ENCODE peak calls at places on chromosomes 6 and 20, in ten cellular contexts. K is choroid plexus epithelial cell; R is fibroblast of the aortic adventitia; O is NCI-H748 treated with DMSO at 0.1 percent for 48 hours; B is fibroblast of lung; A is activated T-helper 2 cell treated with anti-CD3 and anti-CD28 coated beads, Interferon-gamma antibody, Interleukin-2, Interleukin-4, amounts not matched to agents 10 μg/mL and 5 μg/mL and 100 μg/mL, durations not matched to agents 14 hours and 24 hours and 36 hours; F is ecto neural progenitor cell; C is GOT3; U is MCF 10A; X is heart right ventricle. J is an unnamed sample.

GRCh38 chr6:75065524-75065923 is 140.3 kb downstream of the COL12A1 start:
- DNase-seq in K (peak), R (peak), O (no peak), B (peak), A (no peak), F (peak), C (no peak), U (no peak), X (no peak), J (peak)

GRCh38 chr6:16481680-16482079 is 243.3 kb downstream of the GMPR start:
- DNase-seq in K (no peak), R (no peak), O (no peak), B (no peak), A (peak), F (no peak), C (no peak), U (no peak), X (no peak), J (no peak)

GRCh38 chr6:137452331-137452894 is 41.8 kb downstream of the OLIG3 start:
- DNase-seq in K (peak), R (peak), O (no peak), B (peak), A (no peak), F (no peak), C (no peak), U (no peak), X (no peak), J (peak)

GRCh38 chr20:62054451-62054953 is 11.2 kb downstream of the TAF4 start:
- DNase-seq in K (no peak), R (no peak), O (no peak), B (no peak), A (no peak), F (no peak), C (no peak), U (no peak), X (no peak), J (no peak)

GRCh38 chr6:27865952-27866369 is 46.2 kb downstream of the OR2B2 start:
- DNase-seq in K (no peak), R (no peak), O (peak), B (no peak), A (peak), F (peak), C (no peak), U (no peak), X (no peak), J (no peak)

GRCh38 chr6:106688177-106688951 is 59.0 kb downstream of the QRSL1 start:
- DNase-seq in K (no peak), R (peak), O (no peak), B (no peak), A (no peak), F (no peak), C (no peak), U (peak), X (no peak), J (no peak)

GRCh38 chr6:46989384-46989783 is 52.7 kb downstream of the ADGRF1 start:
- DNase-seq in K (no peak), R (peak), O (no peak), B (no peak), A (no peak), F (no peak), C (no peak), U (no peak), X (no peak), J (no peak)

GRCh38 chr6:112879920-112880413 is 532.8 kb downstream of the RFPL4B start:
- DNase-seq in K (no peak), R (no peak), O (no peak), B (no peak), A (peak), F (peak), C (no peak), U (no peak), X (peak), J (peak)

GRCh38 chr6:142929751-142930358 is 15.1 kb downstream of the HIVEP2 start:
- DNase-seq in K (peak), R (peak), O (no peak), B (no peak), A (no peak), F (no peak), C (no peak), U (no peak), X (no peak), J (peak)

GRCh38 chr20:834151-834747 is 734 bp downstream of the FAM110A start:
- DNase-seq in K (no peak), R (no peak), O (no peak), B (no peak), A (no peak), F (no peak), C (no peak), U (no peak), X (no peak), J (no peak)

GRCh38 chr6:44148306-44148705 is 10.3 kb upstream of the CAPN11 start:
- DNase-seq in K (no peak), R (no peak), O (no peak), B (no peak), A (no peak), F (no peak), C (no peak), U (no peak), X (no peak), J (no peak)

GRCh38 chr6:83092756-83093399 is 25.4 kb downstream of the DOP1A start:
- DNase-seq in K (peak), R (peak), O (no peak), B (peak), A (no peak), F (no peak), C (no peak), U (peak), X (no peak), J (peak)

GRCh38 chr6:153123801-153124200 is 7.3 kb downstream of the RGS17 start:
- DNase-seq in K (no peak), R (no peak), O (no peak), B (no peak), A (no peak), F (no peak), C (no peak), U (no peak), X (no peak), J (no peak)

GRCh38 chr6:136956590-136957573 is 34.8 kb downstream of the SLC35D3 start:
- DNase-seq in K (no peak), R (no peak), O (peak), B (no peak), A (no peak), F (peak), C (no peak), U (no peak), X (no peak), J (no peak)

GRCh38 chr6:14652536-14652935 is 535.0 kb downstream of the CD83 start:
- DNase-seq in K (no peak), R (no peak), O (no peak), B (no peak), A (no peak), F (no peak), C (no peak), U (no peak), X (no peak), J (no peak)

GRCh38 chr6:82767037-82767436 is 298.6 kb downstream of the UBE3D start:
- DNase-seq in K (no peak), R (no peak), O (no peak), B (no peak), A (no peak), F (no peak), C (no peak), U (no peak), X (no peak), J (no peak)

GRCh38 chr6:73669005-73669404 is 15.2 kb upstream of the SLC17A5 start:
- DNase-seq in K (no peak), R (no peak), O (no peak), B (no peak), A (no peak), F (no peak), C (no peak), U (no peak), X (no peak), J (no peak)

GRCh38 chr20:62900052-62900691 is 26.1 kb downstream of the DIDO1 start:
- DNase-seq in K (peak), R (peak), O (peak), B (peak), A (peak), F (peak), C (no peak), U (peak), X (peak), J (peak)

GRCh38 chr6:156752666-156753301 is 24.4 kb upstream of the ARID1B start:
- DNase-seq in K (no peak), R (no peak), O (no peak), B (no peak), A (no peak), F (no peak), C (no peak), U (peak), X (peak), J (no peak)

GRCh38 chr20:51402201-51402600 is 140.3 kb downstream of the NFATC2 start:
- DNase-seq in K (peak), R (no peak), O (no peak), B (peak), A (peak), F (no peak), C (no peak), U (no peak), X (no peak), J (peak)

GRCh38 chr6:167087857-167088256 is 35.0 kb upstream of the CCR6 start:
- DNase-seq in K (no peak), R (no peak), O (no peak), B (no peak), A (no peak), F (no peak), C (no peak), U (no peak), X (no peak), J (no peak)

GRCh38 chr6:108546079-108547049 is 14.4 kb upstream of the FOXO3 start:
- DNase-seq in K (no peak), R (no peak), O (no peak), B (no peak), A (no peak), F (no peak), C (no peak), U (no peak), X (no peak), J (no peak)

GRCh38 chr6:110541701-110542309 is 65.4 kb upstream of the SLC22A16 start:
- DNase-seq in K (no peak), R (peak), O (no peak), B (no peak), A (no peak), F (no peak), C (no peak), U (no peak), X (peak), J (peak)

GRCh38 chr20:62618622-62619529 is 23.4 kb upstream of the SLCO4A1 start:
- DNase-seq in K (no peak), R (no peak), O (no peak), B (no peak), A (peak), F (no peak), C (no peak), U (no peak), X (no peak), J (no peak)

J was measured in astrocyte.